ENCODE peak calls at places on chromosomes 1 and 21, in four cellular contexts. H is RWPE1, S is LoVo, V is HTR-8/SVneo. T is an unnamed sample.

GRCh38 chr1:29121951-29122661 is 1.6 kb downstream of the TMEM200B start:
- DNase-seq in H (no peak), V (no peak), S (no peak), T (no peak)

GRCh38 chr1:243903904-243904303 is 53.9 kb upstream of the AKT3 start:
- DNase-seq in H (no peak), V (no peak), S (no peak), T (no peak)

GRCh38 chr1:8118031-8118451 is 91.9 kb upstream of the ERRFI1 start:
- DNase-seq in S (peak), V (no peak), H (no peak), T (no peak)

GRCh38 chr1:79899914-79900313 is 893.4 kb upstream of the ADGRL4 start:
- DNase-seq in S (no peak), V (no peak), H (peak), T (peak)

GRCh38 chr21:41686664-41687063 is 80.2 kb downstream of the RIPK4 start:
- DNase-seq in S (no peak), H (no peak), V (no peak), T (no peak)

GRCh38 chr1:37038079-37038702 is 3.9 kb upstream of the GRIK3 start:
- DNase-seq in H (peak), V (peak), S (no peak), T (no peak)

GRCh38 chr1:108046021-108046420 is 81.0 kb upstream of the VAV3 start:
- DNase-seq in V (no peak), S (no peak), H (peak), T (no peak)

GRCh38 chr1:9914603-9914937 is 4.5 kb upstream of the CTNNBIP1 start:
- DNase-seq in H (no peak), S (no peak), V (no peak), T (no peak)

T was measured in brain microvascular endothelial cell.